ENCODE peak calls at places on chromosomes 3 and 15, in ten cellular contexts. L, K, Y, Z, W, O, Q, P, U and G are unnamed samples.

GRCh38 chr3:42421818-42422796 is 11.7 kb upstream of the LYZL4 start:
- DNase-seq in O (no peak), P (no peak), K (no peak), Z (no peak), Q (no peak), W (no peak), L (no peak), Y (no peak), U (no peak), G (no peak)

GRCh38 chr3:155701882-155702465 is 42.9 kb downstream of the PLCH1 start:
- DNase-seq in K (no peak), Y (peak), L (peak), Q (peak), W (peak), Z (no peak), O (no peak), U (peak), P (no peak), G (no peak)

GRCh38 chr15:100928632-100929280 is 9.6 kb downstream of the LRRK1 start:
- DNase-seq in Q (no peak), Z (no peak), K (no peak), W (no peak), U (no peak), O (no peak), L (no peak), P (no peak), Y (no peak), G (no peak)

GRCh38 chr3:113695818-113696645 is at the start of gene USF3:
- DNase-seq in U (no peak), Z (peak), L (peak), P (peak), K (peak), Y (peak), Q (peak), W (peak), O (peak), G (peak)

GRCh38 chr3:59572106-59572505 is 522.3 kb upstream of the CFAP20DC start:
- DNase-seq in Y (no peak), Z (no peak), K (no peak), O (no peak), L (no peak), Q (no peak), P (no peak), U (no peak), W (no peak), G (no peak)

GRCh38 chr15:59885832-59886231 is 118.3 kb upstream of the FOXB1 start:
- DNase-seq in W (peak), L (no peak), Q (no peak), K (no peak), P (no peak), O (no peak), Z (no peak), U (no peak), Y (no peak), G (no peak)

GRCh38 chr3:172585954-172586353 is 62.7 kb upstream of the TNFSF10 start:
- DNase-seq in L (no peak), Y (no peak), O (no peak), U (no peak), K (no peak), Z (no peak), Q (no peak), W (no peak), P (no peak), G (no peak)

GRCh38 chr3:8790529-8790928 is 21.1 kb upstream of the OXTR start:
- DNase-seq in W (no peak), U (no peak), Z (no peak), O (no peak), P (no peak), K (no peak), Y (no peak), L (no peak), Q (no peak), G (no peak)